ENCODE peak calls at places on chromosomes 2 and 18, in seven cellular contexts. Z is esophagus squamous epithelium, K is GM12878, G is K562, S is heart left ventricle, X is stomach, P is A549. B is an unnamed sample.

GRCh38 chr2:145038041-145038525 is 518.2 kb upstream of the ZEB2 start:
- DNase-seq in P (peak), X (no peak), S (no peak), K (no peak), Z (no peak), G (no peak), B (no peak)

GRCh38 chr2:102155703-102156515 is 13.4 kb downstream of the IL1R1 start:
- DNase-seq in G (no peak), K (no peak), X (peak), S (no peak), Z (no peak), P (no peak), B (no peak)

GRCh38 chr2:85159589-85159988 is 26.4 kb downstream of the TCF7L1 start:
- DNase-seq in P (no peak), Z (no peak), G (no peak), X (no peak), S (no peak), K (no peak), B (no peak)

GRCh38 chr18:44824884-44825283 is 144.2 kb downstream of the SETBP1 start:
- DNase-seq in P (no peak), K (no peak), G (no peak), S (no peak), Z (no peak), X (no peak), B (no peak)

GRCh38 chr2:156589381-156590079 is 153.4 kb downstream of the GPD2 start:
- DNase-seq in K (no peak), X (peak), Z (no peak), P (peak), S (no peak), G (no peak), B (peak)

GRCh38 chr2:55026202-55026601 is 24.0 kb downstream of the RTN4 start:
- DNase-seq in X (no peak), G (no peak), K (no peak), P (no peak), S (no peak), Z (no peak), B (no peak)

GRCh38 chr2:71928734-71929481 is 218.8 kb downstream of the CYP26B1 start:
- DNase-seq in P (no peak), X (no peak), K (no peak), G (no peak), Z (no peak), S (no peak), B (no peak)

GRCh38 chr2:65057391-65058052 is 1.3 kb downstream of the CEP68 start:
- DNase-seq in G (no peak), S (no peak), Z (no peak), K (peak), P (no peak), X (no peak), B (peak)

GRCh38 chr2:104340162-104340561 is 513.8 kb upstream of the POU3F3 start:
- DNase-seq in K (no peak), G (no peak), X (no peak), Z (no peak), P (no peak), S (no peak), B (no peak)

GRCh38 chr2:160516547-160517365 is 23.1 kb upstream of the RBMS1 start:
- DNase-seq in X (no peak), S (no peak), Z (no peak), K (no peak), P (no peak), G (no peak), B (no peak)

GRCh38 chr18:66316708-66317107 is 287.2 kb downstream of the CDH19 start:
- DNase-seq in X (no peak), G (no peak), P (no peak), Z (no peak), S (no peak), K (no peak), B (no peak)

DNA sequence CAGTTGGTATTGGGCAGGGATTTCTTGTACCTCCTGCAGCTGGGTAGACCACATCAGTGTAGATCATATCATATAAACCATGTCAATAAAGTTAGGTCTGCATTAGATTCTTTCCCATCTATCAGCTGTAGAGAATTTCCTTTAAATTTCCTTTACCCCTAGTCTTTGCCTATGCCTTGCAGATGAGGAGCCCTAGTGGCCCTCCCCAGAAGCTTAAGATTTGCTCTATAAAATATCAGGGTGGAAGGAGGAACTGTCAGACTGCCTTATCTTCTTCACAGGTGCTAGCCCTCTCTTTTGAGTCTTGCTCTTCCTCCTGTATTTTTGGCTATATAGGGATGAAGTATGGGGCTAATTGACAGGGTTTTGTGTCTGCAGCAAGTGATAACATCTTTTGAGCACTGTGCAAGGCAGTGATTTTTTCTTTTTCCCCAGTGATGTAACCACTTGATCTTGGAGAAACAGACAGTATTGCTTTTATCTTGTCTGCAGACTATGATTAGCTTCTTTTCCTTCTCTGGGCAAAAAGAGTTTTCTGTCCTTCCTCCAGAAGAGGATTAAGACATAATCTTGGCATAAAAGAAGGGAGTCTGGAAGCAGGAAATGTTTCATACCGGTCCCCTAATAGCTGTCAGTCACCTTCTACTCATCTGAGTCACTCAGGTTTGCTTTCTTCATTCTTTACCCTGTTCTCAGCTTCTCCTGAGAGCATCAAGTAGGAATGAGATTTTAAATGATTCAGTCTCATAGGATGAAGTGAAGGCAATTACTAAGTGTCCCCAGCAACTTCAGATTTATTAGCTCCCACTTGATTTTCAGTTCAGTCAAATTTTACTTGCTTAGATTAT is 286.4 kb downstream of the CDH19 start:
- DNase-seq in P (no peak), G (no peak), X (no peak), K (no peak), Z (no peak), S (no peak), B (no peak)
- TF ChIP-seq POLR2A in P (no peak), G (no peak), X (no peak), K (no peak), Z (no peak), S (no peak), B (no peak)

GRCh38 chr2:109223490-109223889 is 94.5 kb downstream of the SH3RF3 start:
- DNase-seq in S (no peak), K (no peak), Z (no peak), G (no peak), P (no peak), X (no peak), B (no peak)

GRCh38 chr2:109225170-109225775 is 96.3 kb downstream of the SH3RF3 start:
- DNase-seq in X (no peak), P (no peak), Z (no peak), S (no peak), K (no peak), G (no peak), B (no peak)

GRCh38 chr2:109226128-109226527 is 97.1 kb downstream of the SH3RF3 start:
- DNase-seq in G (no peak), P (no peak), K (no peak), Z (no peak), S (no peak), X (no peak), B (no peak)

GRCh38 chr2:109222422-109222821 is 93.4 kb downstream of the SH3RF3 start:
- DNase-seq in Z (no peak), X (no peak), P (no peak), K (no peak), S (no peak), G (no peak), B (no peak)

DNA sequence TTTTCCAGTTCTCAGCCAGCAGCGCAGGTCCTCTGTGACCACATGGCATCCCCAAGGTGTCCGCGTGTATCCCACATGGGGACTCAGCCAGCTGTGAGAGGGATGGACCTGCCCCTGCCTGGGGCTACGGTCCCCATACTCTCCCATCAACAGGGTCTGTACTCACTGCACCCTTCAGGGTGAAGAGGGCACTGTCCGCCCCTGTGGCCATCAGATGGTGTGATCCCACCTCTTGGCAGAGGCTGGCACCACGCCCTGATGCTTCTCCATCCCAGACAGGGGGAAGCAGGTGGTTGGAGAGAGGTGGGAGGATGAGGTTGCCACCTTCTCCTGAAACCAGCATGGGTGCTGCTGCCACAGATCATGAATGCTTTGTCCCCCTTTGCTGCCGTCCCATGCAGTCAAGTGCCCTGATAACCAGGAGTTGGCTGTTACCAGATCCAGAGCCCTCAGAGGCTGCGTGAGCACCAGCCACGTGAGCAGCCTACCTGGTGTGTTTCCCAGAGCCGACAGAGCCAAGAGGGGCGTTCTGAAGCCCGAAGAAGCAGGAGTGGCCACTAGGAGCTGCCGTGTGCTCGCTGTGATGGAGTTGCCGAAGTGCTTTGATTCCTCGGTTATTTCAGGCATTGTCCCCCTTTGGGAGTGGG is 93.9 kb downstream of the SH3RF3 start:
- DNase-seq in P (no peak), S (no peak), G (no peak), K (no peak), X (no peak), Z (no peak), B (no peak)
- H3K27ac ChIP-seq in P (no peak), S (no peak), G (no peak), K (no peak), X (no peak), Z (no peak), B (no peak)

DNA sequence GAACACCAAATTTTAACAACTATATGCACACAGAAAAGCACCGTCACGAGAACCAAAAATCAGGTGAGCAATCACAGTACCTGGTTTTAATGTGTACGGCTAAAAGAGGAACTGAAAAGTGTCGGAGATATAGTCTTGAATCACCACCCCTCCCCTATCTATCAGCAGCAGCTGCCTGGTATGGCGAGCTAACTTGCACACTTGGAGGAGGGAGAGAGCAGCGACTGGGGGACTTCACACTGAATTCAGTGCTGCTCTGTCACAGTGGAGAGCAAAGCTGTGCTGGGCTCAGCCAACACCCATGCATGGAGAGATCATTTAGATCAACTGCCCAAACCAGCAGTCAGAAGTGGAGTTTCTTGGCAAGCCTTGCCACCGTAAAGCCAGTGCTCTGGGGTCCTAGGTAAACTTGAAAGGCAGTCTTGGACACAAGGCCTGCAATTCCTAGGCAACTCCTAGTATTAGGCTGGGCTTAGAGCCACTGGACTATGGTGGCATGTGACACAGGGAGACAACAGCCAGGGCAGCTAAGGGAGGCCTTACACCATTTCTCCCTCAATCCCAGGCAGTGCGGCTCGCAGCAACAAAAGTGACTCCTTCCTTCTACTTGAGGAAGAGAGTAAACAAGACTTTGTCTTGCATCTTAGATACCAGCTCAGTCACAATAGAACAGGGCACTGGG is 89.2 kb upstream of the CD226 start:
- DNase-seq in X (no peak), K (peak), G (peak), P (no peak), Z (no peak), S (no peak), B (no peak)
- TF ChIP-seq POLR2A in X (no peak), K (peak), G (no peak), P (no peak), Z (no peak), S (no peak), B (no peak)

GRCh38 chr2:226426292-226426736 is 373.3 kb downstream of the IRS1 start:
- DNase-seq in S (no peak), X (no peak), G (no peak), Z (no peak), P (peak), K (no peak), B (no peak)

GRCh38 chr2:226427538-226428307 is 371.9 kb downstream of the IRS1 start:
- DNase-seq in P (peak), K (no peak), Z (no peak), G (no peak), X (no peak), S (no peak), B (no peak)

GRCh38 chr2:226424971-226425370 is 374.6 kb downstream of the IRS1 start:
- DNase-seq in Z (no peak), S (no peak), P (no peak), X (no peak), G (no peak), K (no peak), B (no peak)

GRCh38 chr2:226420646-226421045 is 379.0 kb downstream of the IRS1 start:
- DNase-seq in X (no peak), S (no peak), G (no peak), Z (no peak), K (no peak), P (no peak), B (no peak)

DNA sequence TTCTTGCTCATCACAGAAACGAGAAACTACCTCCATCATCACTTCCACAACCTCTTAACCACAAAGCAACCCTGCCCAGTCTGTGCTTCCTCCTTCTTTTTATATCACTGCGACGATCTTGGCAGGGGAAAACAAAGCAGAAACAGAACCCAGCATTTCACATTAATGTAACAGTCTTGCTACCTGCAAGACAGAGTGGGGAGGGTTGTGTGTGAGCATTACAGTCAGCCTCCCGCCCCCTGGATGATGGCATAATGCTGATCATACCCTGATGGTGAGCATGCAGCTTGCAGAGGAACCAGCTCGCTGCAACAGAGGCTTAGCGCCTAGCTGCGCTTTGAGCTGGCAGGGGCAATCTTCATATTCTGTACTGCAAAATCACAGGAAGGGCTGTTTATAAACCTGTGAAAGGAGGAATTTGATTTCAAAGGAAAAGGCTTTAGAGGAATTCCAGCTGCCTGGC is 376.1 kb downstream of the IRS1 start:
- DNase-seq in Z (no peak), X (peak), K (no peak), G (no peak), S (no peak), P (no peak), B (peak)
- H3K27ac ChIP-seq in Z (no peak), X (no peak), K (no peak), G (no peak), S (no peak), P (peak), B (no peak)

DNA sequence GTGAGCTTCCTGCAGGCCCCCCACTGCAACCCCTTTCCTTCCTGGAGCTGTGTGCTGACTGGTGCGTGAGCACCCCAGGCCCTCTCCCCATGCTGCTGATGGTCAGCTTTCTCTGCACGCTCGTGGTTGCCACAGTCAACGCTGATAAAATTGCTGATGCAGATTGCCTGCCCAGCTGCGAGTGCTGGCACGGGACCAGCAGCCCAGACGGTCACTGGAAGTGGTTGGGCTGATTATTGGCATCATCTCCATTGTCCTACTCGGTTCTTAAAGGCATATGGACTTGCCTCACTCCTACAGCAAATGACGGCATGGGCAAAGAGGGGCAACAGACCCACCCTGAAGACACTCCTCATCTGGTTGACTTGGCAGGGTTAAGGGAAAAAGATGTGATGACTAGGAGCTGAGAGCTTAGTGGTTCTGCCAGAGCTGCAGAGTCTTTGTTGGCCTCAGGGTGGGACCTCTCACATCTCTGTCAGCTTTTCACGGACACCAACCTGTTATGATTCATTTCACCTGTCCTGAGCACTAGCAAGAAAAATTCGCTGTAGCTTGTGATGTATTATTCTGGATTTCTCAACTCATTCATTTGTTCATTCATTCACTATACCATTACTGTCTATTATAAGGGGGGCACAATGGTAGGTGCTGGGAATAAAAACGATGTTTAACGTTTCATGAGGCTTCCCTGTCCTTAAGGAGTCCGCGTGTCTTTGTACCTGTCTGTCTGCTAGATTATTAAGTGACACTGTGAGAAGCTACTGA is 38.4 kb downstream of the PAX8 start:
- DNase-seq in G (no peak), P (peak), S (peak), X (peak), Z (peak), K (no peak), B (peak)
- TF ChIP-seq POLR2A in G (no peak), P (no peak), S (no peak), X (no peak), Z (no peak), K (peak), B (peak)

GRCh38 chr2:241094172-241094571 is 7.9 kb downstream of the MTERF4 start:
- DNase-seq in X (no peak), K (no peak), G (no peak), Z (no peak), S (no peak), P (no peak), B (no peak)
- H3K27ac ChIP-seq in X (no peak), K (no peak), G (no peak), Z (no peak), S (no peak), P (peak), B (no peak)

GRCh38 chr2:111032721-111033532 is 87.8 kb upstream of the BCL2L11 start:
- DNase-seq in S (no peak), Z (no peak), G (no peak), K (no peak), X (peak), P (peak), B (no peak)
- TF ChIP-seq POLR2A in S (no peak), Z (no peak), G (no peak), K (no peak), X (no peak), P (no peak), B (no peak)

B was measured in body of pancreas.